ENCODE peak calls at places on chromosomes 5 and 9, in five cellular contexts. T is ovary; D is activated T-helper 1 cell treated with anti-CD3 and anti-CD28 coated beads, Interleukin-12 subunit alpha, Interleukin-12 subunit beta, Interleukin-2, Interleukin-4 antibody, amounts not matched to agents 30 ng/mL and 10 ng/mL and 1 ng/mL, durations not matched to agents 14 hours and 24 hours and 36 hours; H is Panc1; Q is stimulated activated CD4-positive, alpha-beta T cell treated with anti-CD3 and anti-CD28 coated beads, Interleukin-2, amount 100 ng/mL, for 48 hours. L is an unnamed sample.
A peak's percentile ranks its signal among the peaks of the same experiment; 100 is the strongest.

GRCh38 chr5:150254363-150255154 is 35.0 kb downstream of the CAMK2A start:
- DNase-seq in T (no peak), D (no peak), H (no peak), Q (no peak), L (no peak)

GRCh38 chr9:16721972-16722371 is 148.5 kb downstream of the BNC2 start:
- DNase-seq in T (peak; percentile 71), D (no peak), H (no peak), Q (no peak), L (no peak)

GRCh38 chr9:34454571-34455065 is 3.8 kb downstream of the FAM219A start:
- DNase-seq in T (no peak), D (no peak), H (no peak), Q (no peak), L (no peak)

GRCh38 chr5:110916373-110917049 is 155.0 kb upstream of the TSLP start:
- DNase-seq in T (no peak), D (no peak), H (no peak), Q (no peak), L (no peak)

GRCh38 chr5:88875609-88876234 is 7.3 kb downstream of the MEF2C start:
- DNase-seq in T (no peak), D (no peak), H (no peak), Q (no peak), L (no peak)

GRCh38 chr5:78993165-78993564 is 8.1 kb upstream of the ARSB start:
- DNase-seq in T (no peak), D (no peak), H (no peak), Q (no peak), L (no peak)

GRCh38 chr5:106601605-106602004 is 1069.1 kb downstream of the EFNA5 start:
- DNase-seq in T (no peak), D (no peak), H (no peak), Q (no peak), L (no peak)

GRCh38 chr9:128162215-128163026 is 2.4 kb downstream of the BBLN start:
- DNase-seq in T (peak; percentile 57), D (no peak), H (no peak), Q (no peak), L (no peak)

GRCh38 chr5:9835121-9835770 is 205.1 kb upstream of the TAS2R1 start:
- DNase-seq in T (no peak), D (no peak), H (no peak), Q (no peak), L (no peak)

GRCh38 chr9:21557428-21557768 is 75.3 kb upstream of the IFNE start:
- DNase-seq in T (no peak), D (no peak), H (no peak), Q (no peak), L (no peak)